ENCODE peak calls at places on chromosomes 7 and 10, in ten cellular contexts. One of them, this sample, is unnamed.

GRCh38 chr10:86871563-86872183 is 85.7 kb downstream of the MMRN2 start:
- DNase-seq in HEK293T: no peak
- DNase-seq in WERI-Rb-1: no peak
- DNase-seq in H7: no peak
- DNase-seq in mammary epithelial cell: no peak
- DNase-seq in AG04450: no peak
- DNase-seq in GM10248: no peak
- DNase-seq in nephron progenitor cell: no peak
- DNase-seq in prostate gland: no peak
- DNase-seq in CD8-positive, alpha-beta T cell: no peak
- DNase-seq in this sample: no peak

GRCh38 chr10:81145975-81146374 is 608.3 kb downstream of the SH2D4B start:
- DNase-seq in HEK293T: no peak
- DNase-seq in WERI-Rb-1: no peak
- DNase-seq in H7: no peak
- DNase-seq in mammary epithelial cell: no peak
- DNase-seq in AG04450: no peak
- DNase-seq in GM10248: no peak
- DNase-seq in nephron progenitor cell: no peak
- DNase-seq in prostate gland: no peak
- DNase-seq in CD8-positive, alpha-beta T cell: no peak
- DNase-seq in this sample: no peak

GRCh38 chr10:100338434-100339036 is 8.5 kb upstream of the SCD start:
- DNase-seq in HEK293T: peak
- DNase-seq in WERI-Rb-1: peak
- DNase-seq in H7: peak
- DNase-seq in mammary epithelial cell: peak
- DNase-seq in AG04450: no peak
- DNase-seq in GM10248: peak
- DNase-seq in nephron progenitor cell: peak
- DNase-seq in prostate gland: peak
- DNase-seq in CD8-positive, alpha-beta T cell: peak
- DNase-seq in this sample: peak

GRCh38 chr7:13981070-13981469 is 8.4 kb downstream of the ETV1 start:
- DNase-seq in HEK293T: peak
- DNase-seq in WERI-Rb-1: no peak
- DNase-seq in H7: peak
- DNase-seq in mammary epithelial cell: peak
- DNase-seq in AG04450: peak
- DNase-seq in GM10248: no peak
- DNase-seq in nephron progenitor cell: no peak
- DNase-seq in prostate gland: peak
- DNase-seq in CD8-positive, alpha-beta T cell: no peak
- DNase-seq in this sample: peak

GRCh38 chr7:98434087-98434486 is 33.2 kb upstream of the BAIAP2L1 start:
- DNase-seq in HEK293T: no peak
- DNase-seq in WERI-Rb-1: no peak
- DNase-seq in H7: no peak
- DNase-seq in mammary epithelial cell: no peak
- DNase-seq in AG04450: no peak
- DNase-seq in GM10248: no peak
- DNase-seq in nephron progenitor cell: no peak
- DNase-seq in prostate gland: no peak
- DNase-seq in CD8-positive, alpha-beta T cell: no peak
- DNase-seq in this sample: no peak

GRCh38 chr7:23469961-23470250 is 385 bp downstream of the IGF2BP3 start:
- DNase-seq in HEK293T: no peak
- DNase-seq in WERI-Rb-1: peak
- DNase-seq in H7: no peak
- DNase-seq in mammary epithelial cell: no peak
- DNase-seq in AG04450: no peak
- DNase-seq in GM10248: no peak
- DNase-seq in nephron progenitor cell: no peak
- DNase-seq in prostate gland: no peak
- DNase-seq in CD8-positive, alpha-beta T cell: no peak
- DNase-seq in this sample: no peak

GRCh38 chr7:33091641-33092191 is 17.5 kb downstream of the RP9 start:
- DNase-seq in HEK293T: no peak
- DNase-seq in WERI-Rb-1: no peak
- DNase-seq in H7: peak
- DNase-seq in mammary epithelial cell: no peak
- DNase-seq in AG04450: no peak
- DNase-seq in GM10248: no peak
- DNase-seq in nephron progenitor cell: no peak
- DNase-seq in prostate gland: no peak
- DNase-seq in CD8-positive, alpha-beta T cell: no peak
- DNase-seq in this sample: no peak

GRCh38 chr7:48304641-48305040 is 133.4 kb downstream of the ABCA13 start:
- DNase-seq in HEK293T: no peak
- DNase-seq in WERI-Rb-1: no peak
- DNase-seq in H7: no peak
- DNase-seq in mammary epithelial cell: no peak
- DNase-seq in AG04450: no peak
- DNase-seq in GM10248: no peak
- DNase-seq in nephron progenitor cell: no peak
- DNase-seq in prostate gland: no peak
- DNase-seq in CD8-positive, alpha-beta T cell: no peak
- DNase-seq in this sample: no peak

GRCh38 chr7:69166979-69167516 is 431.2 kb upstream of the AUTS2 start:
- DNase-seq in HEK293T: no peak
- DNase-seq in WERI-Rb-1: no peak
- DNase-seq in H7: peak
- DNase-seq in mammary epithelial cell: no peak
- DNase-seq in AG04450: no peak
- DNase-seq in GM10248: no peak
- DNase-seq in nephron progenitor cell: no peak
- DNase-seq in prostate gland: no peak
- DNase-seq in CD8-positive, alpha-beta T cell: no peak
- DNase-seq in this sample: no peak

GRCh38 chr7:82419200-82419599 is 24.4 kb downstream of the CACNA2D1 start:
- DNase-seq in HEK293T: no peak
- DNase-seq in WERI-Rb-1: no peak
- DNase-seq in H7: no peak
- DNase-seq in mammary epithelial cell: no peak
- DNase-seq in AG04450: no peak
- DNase-seq in GM10248: no peak
- DNase-seq in nephron progenitor cell: no peak
- DNase-seq in prostate gland: no peak
- DNase-seq in CD8-positive, alpha-beta T cell: no peak
- DNase-seq in this sample: no peak

GRCh38 chr7:96855139-96855538 is 145.5 kb upstream of the SEM1 start:
- DNase-seq in HEK293T: no peak
- DNase-seq in WERI-Rb-1: no peak
- DNase-seq in H7: no peak
- DNase-seq in mammary epithelial cell: no peak
- DNase-seq in AG04450: no peak
- DNase-seq in GM10248: no peak
- DNase-seq in nephron progenitor cell: no peak
- DNase-seq in prostate gland: no peak
- DNase-seq in CD8-positive, alpha-beta T cell: no peak
- DNase-seq in this sample: no peak

GRCh38 chr7:142782922-142783900 is 12.4 kb downstream of the PRSS2 start:
- DNase-seq in HEK293T: peak
- DNase-seq in WERI-Rb-1: peak
- DNase-seq in H7: peak
- DNase-seq in mammary epithelial cell: peak
- DNase-seq in AG04450: peak
- DNase-seq in GM10248: peak
- DNase-seq in nephron progenitor cell: peak
- DNase-seq in prostate gland: peak
- DNase-seq in CD8-positive, alpha-beta T cell: peak
- DNase-seq in this sample: peak

GRCh38 chr7:26162431-26162830 is 10.4 kb downstream of the NFE2L3 start:
- DNase-seq in HEK293T: no peak
- DNase-seq in WERI-Rb-1: no peak
- DNase-seq in H7: no peak
- DNase-seq in mammary epithelial cell: no peak
- DNase-seq in AG04450: no peak
- DNase-seq in GM10248: no peak
- DNase-seq in nephron progenitor cell: no peak
- DNase-seq in prostate gland: no peak
- DNase-seq in CD8-positive, alpha-beta T cell: no peak
- DNase-seq in this sample: no peak

GRCh38 chr10:49361735-49362568 is 33.9 kb downstream of the DRGX start:
- DNase-seq in HEK293T: no peak
- DNase-seq in WERI-Rb-1: no peak
- DNase-seq in H7: no peak
- DNase-seq in mammary epithelial cell: no peak
- DNase-seq in AG04450: no peak
- DNase-seq in GM10248: no peak
- DNase-seq in nephron progenitor cell: no peak
- DNase-seq in prostate gland: no peak
- DNase-seq in CD8-positive, alpha-beta T cell: no peak
- DNase-seq in this sample: no peak

GRCh38 chr10:20616918-20617801 is 280.0 kb downstream of the NEBL start:
- DNase-seq in HEK293T: no peak
- DNase-seq in WERI-Rb-1: no peak
- DNase-seq in H7: no peak
- DNase-seq in mammary epithelial cell: no peak
- DNase-seq in AG04450: no peak
- DNase-seq in GM10248: no peak
- DNase-seq in nephron progenitor cell: no peak
- DNase-seq in prostate gland: no peak
- DNase-seq in CD8-positive, alpha-beta T cell: no peak
- DNase-seq in this sample: no peak

GRCh38 chr10:20879136-20879535 is 18.0 kb downstream of the NEBL start:
- DNase-seq in HEK293T: no peak
- DNase-seq in WERI-Rb-1: no peak
- DNase-seq in H7: no peak
- DNase-seq in mammary epithelial cell: no peak
- DNase-seq in AG04450: no peak
- DNase-seq in GM10248: no peak
- DNase-seq in nephron progenitor cell: no peak
- DNase-seq in prostate gland: no peak
- DNase-seq in CD8-positive, alpha-beta T cell: no peak
- DNase-seq in this sample: no peak

GRCh38 chr10:614772-615582 is 74.5 kb downstream of the DIP2C start:
- DNase-seq in HEK293T: no peak
- DNase-seq in WERI-Rb-1: no peak
- DNase-seq in H7: no peak
- DNase-seq in mammary epithelial cell: no peak
- DNase-seq in AG04450: no peak
- DNase-seq in GM10248: no peak
- DNase-seq in nephron progenitor cell: no peak
- DNase-seq in prostate gland: no peak
- DNase-seq in CD8-positive, alpha-beta T cell: no peak
- DNase-seq in this sample: no peak

GRCh38 chr10:124647421-124648130 is 96.6 kb downstream of the FAM53B start:
- DNase-seq in HEK293T: no peak
- DNase-seq in WERI-Rb-1: peak
- DNase-seq in H7: peak
- DNase-seq in mammary epithelial cell: peak
- DNase-seq in AG04450: no peak
- DNase-seq in GM10248: peak
- DNase-seq in nephron progenitor cell: no peak
- DNase-seq in prostate gland: no peak
- DNase-seq in CD8-positive, alpha-beta T cell: peak
- DNase-seq in this sample: peak

GRCh38 chr10:129459762-129460539 is 7.1 kb upstream of the MGMT start:
- DNase-seq in HEK293T: no peak
- DNase-seq in WERI-Rb-1: no peak
- DNase-seq in H7: no peak
- DNase-seq in mammary epithelial cell: no peak
- DNase-seq in AG04450: no peak
- DNase-seq in GM10248: no peak
- DNase-seq in nephron progenitor cell: no peak
- DNase-seq in prostate gland: no peak
- DNase-seq in CD8-positive, alpha-beta T cell: no peak
- DNase-seq in this sample: no peak

GRCh38 chr10:5944389-5945202 is 32.7 kb downstream of the IL15RA start:
- DNase-seq in HEK293T: no peak
- DNase-seq in WERI-Rb-1: no peak
- DNase-seq in H7: no peak
- DNase-seq in mammary epithelial cell: peak
- DNase-seq in AG04450: peak
- DNase-seq in GM10248: no peak
- DNase-seq in nephron progenitor cell: no peak
- DNase-seq in prostate gland: peak
- DNase-seq in CD8-positive, alpha-beta T cell: no peak
- DNase-seq in this sample: no peak

GRCh38 chr10:60185426-60185825 is 204.2 kb downstream of the ANK3 start:
- DNase-seq in HEK293T: no peak
- DNase-seq in WERI-Rb-1: no peak
- DNase-seq in H7: no peak
- DNase-seq in mammary epithelial cell: no peak
- DNase-seq in AG04450: no peak
- DNase-seq in GM10248: no peak
- DNase-seq in nephron progenitor cell: no peak
- DNase-seq in prostate gland: no peak
- DNase-seq in CD8-positive, alpha-beta T cell: no peak
- DNase-seq in this sample: peak

GRCh38 chr10:13990392-13990805 is 340.3 kb downstream of the FRMD4A start:
- DNase-seq in HEK293T: no peak
- DNase-seq in WERI-Rb-1: no peak
- DNase-seq in H7: no peak
- DNase-seq in mammary epithelial cell: no peak
- DNase-seq in AG04450: no peak
- DNase-seq in GM10248: no peak
- DNase-seq in nephron progenitor cell: peak
- DNase-seq in prostate gland: no peak
- DNase-seq in CD8-positive, alpha-beta T cell: no peak
- DNase-seq in this sample: no peak

GRCh38 chr7:27303021-27303420 is 60.4 kb downstream of the EVX1 start:
- DNase-seq in HEK293T: no peak
- DNase-seq in WERI-Rb-1: no peak
- DNase-seq in H7: no peak
- DNase-seq in mammary epithelial cell: peak
- DNase-seq in AG04450: no peak
- DNase-seq in GM10248: no peak
- DNase-seq in nephron progenitor cell: no peak
- DNase-seq in prostate gland: peak
- DNase-seq in CD8-positive, alpha-beta T cell: no peak
- DNase-seq in this sample: no peak

GRCh38 chr10:79404231-79404609 is 41.2 kb downstream of the ZCCHC24 start:
- DNase-seq in HEK293T: no peak
- DNase-seq in WERI-Rb-1: no peak
- DNase-seq in H7: peak
- DNase-seq in mammary epithelial cell: peak
- DNase-seq in AG04450: peak
- DNase-seq in GM10248: no peak
- DNase-seq in nephron progenitor cell: no peak
- DNase-seq in prostate gland: no peak
- DNase-seq in CD8-positive, alpha-beta T cell: no peak
- DNase-seq in this sample: no peak

GRCh38 chr10:12308102-12308501 is 41.2 kb upstream of the CAMK1D start:
- DNase-seq in HEK293T: no peak
- DNase-seq in WERI-Rb-1: no peak
- DNase-seq in H7: no peak
- DNase-seq in mammary epithelial cell: no peak
- DNase-seq in AG04450: no peak
- DNase-seq in GM10248: no peak
- DNase-seq in nephron progenitor cell: no peak
- DNase-seq in prostate gland: no peak
- DNase-seq in CD8-positive, alpha-beta T cell: no peak
- DNase-seq in this sample: no peak

GRCh38 chr7:156576216-156577063 is 64.1 kb upstream of the RNF32 start:
- DNase-seq in HEK293T: no peak
- DNase-seq in WERI-Rb-1: no peak
- DNase-seq in H7: peak
- DNase-seq in mammary epithelial cell: no peak
- DNase-seq in AG04450: no peak
- DNase-seq in GM10248: no peak
- DNase-seq in nephron progenitor cell: no peak
- DNase-seq in prostate gland: no peak
- DNase-seq in CD8-positive, alpha-beta T cell: no peak
- DNase-seq in this sample: no peak

GRCh38 chr7:34748244-34749039 is 90.4 kb downstream of the NPSR1 start:
- DNase-seq in HEK293T: no peak
- DNase-seq in WERI-Rb-1: no peak
- DNase-seq in H7: no peak
- DNase-seq in mammary epithelial cell: peak
- DNase-seq in AG04450: no peak
- DNase-seq in GM10248: no peak
- DNase-seq in nephron progenitor cell: no peak
- DNase-seq in prostate gland: peak
- DNase-seq in CD8-positive, alpha-beta T cell: no peak
- DNase-seq in this sample: peak

GRCh38 chr7:95011156-95011928 is 103.9 kb downstream of the PPP1R9A start:
- DNase-seq in HEK293T: no peak
- DNase-seq in WERI-Rb-1: no peak
- DNase-seq in H7: no peak
- DNase-seq in mammary epithelial cell: peak
- DNase-seq in AG04450: no peak
- DNase-seq in GM10248: no peak
- DNase-seq in nephron progenitor cell: no peak
- DNase-seq in prostate gland: no peak
- DNase-seq in CD8-positive, alpha-beta T cell: no peak
- DNase-seq in this sample: no peak

This sample was measured in NCI-H460.